ENCODE peak calls at places on chromosomes 1 and 21, in five cellular contexts. Z is K562, E is HepG2, Y is H1, W is GM12878. S is an unnamed sample.
A peak's percentile ranks its signal among the peaks of the same experiment; 100 is the strongest.

GRCh38 chr1:119859647-119860046 is 36.7 kb downstream of the ADAM30 start:
- DNase-seq in Z (peak; percentile 50), E (no peak), Y (no peak), W (no peak), S (no peak)

GRCh38 chr1:11671205-11671543 is 7.2 kb downstream of the FBXO6 start:
- DNase-seq in Z (no peak), E (no peak), Y (no peak), W (no peak), S (no peak)

GRCh38 chr21:16047857-16048256 is 318.1 kb downstream of the USP25 start:
- DNase-seq in Z (no peak), E (no peak), Y (no peak), W (no peak), S (no peak)

GRCh38 chr1:39726600-39726999 is 12.1 kb upstream of the PPIE start:
- DNase-seq in Z (no peak), E (no peak), Y (no peak), W (no peak), S (no peak)

GRCh38 chr1:180922637-180923023 is 9.9 kb downstream of the KIAA1614 start:
- DNase-seq in Z (no peak), E (no peak), Y (no peak), W (no peak), S (no peak)

GRCh38 chr1:233597489-233597901 is 16.4 kb upstream of the KCNK1 start:
- DNase-seq in Z (no peak), E (no peak), Y (no peak), W (peak; percentile 62), S (no peak)

GRCh38 chr1:14613915-14614314 is 15.4 kb downstream of the KAZN start:
- DNase-seq in Z (no peak), E (no peak), Y (no peak), W (no peak), S (no peak)

GRCh38 chr21:16942703-16943102 is 570.1 kb upstream of the CXADR start:
- DNase-seq in Z (no peak), E (peak; percentile 35), Y (peak; percentile 43), W (no peak), S (no peak)

GRCh38 chr1:62057230-62057629 is 137.4 kb upstream of the L1TD1 start:
- DNase-seq in Z (no peak), E (no peak), Y (no peak), W (no peak), S (no peak)

GRCh38 chr1:159015440-159015909 is 5.8 kb downstream of the IFI16 start:
- DNase-seq in Z (no peak), E (no peak), Y (no peak), W (peak; percentile 84), S (peak; percentile 23)

GRCh38 chr1:107247679-107248078 is 106.8 kb downstream of the NTNG1 start:
- DNase-seq in Z (no peak), E (no peak), Y (no peak), W (no peak), S (no peak)

GRCh38 chr1:208298593-208299233 is 54.5 kb upstream of the PLXNA2 start:
- DNase-seq in Z (no peak), E (no peak), Y (no peak), W (no peak), S (no peak)

GRCh38 chr1:67347688-67348472 is 40.2 kb downstream of the IL12RB2 start:
- DNase-seq in Z (peak; percentile 49), E (peak; percentile 24), Y (peak; percentile 13), W (no peak), S (no peak)

GRCh38 chr1:21200767-21201166 is 24.1 kb upstream of the EIF4G3 start:
- DNase-seq in Z (no peak), E (no peak), Y (no peak), W (no peak), S (no peak)

GRCh38 chr1:228454238-228454637 is 32.9 kb upstream of the RNF187 start:
- DNase-seq in Z (no peak), E (no peak), Y (no peak), W (no peak), S (no peak)

GRCh38 chr1:228457017-228457395 is 30.2 kb upstream of the RNF187 start:
- DNase-seq in Z (peak; percentile 56), E (no peak), Y (no peak), W (no peak), S (no peak)

GRCh38 chr1:228457396-228458176 is 29.6 kb upstream of the RNF187 start:
- DNase-seq in Z (peak; percentile 98), E (no peak), Y (peak; percentile 80), W (peak; percentile 89), S (peak; percentile 74)

GRCh38 chr1:228455715-228456114 is 31.5 kb upstream of the RNF187 start:
- DNase-seq in Z (no peak), E (no peak), Y (no peak), W (no peak), S (no peak)

GRCh38 chr1:228456252-228457016 is 30.7 kb upstream of the RNF187 start:
- DNase-seq in Z (no peak), E (no peak), Y (no peak), W (no peak), S (no peak)
- TF ChIP-seq POLR2A in Z (no peak), E (no peak), Y (no peak), W (no peak), S (no peak)

GRCh38 chr1:72119491-72119890 is 162.8 kb downstream of the NEGR1 start:
- DNase-seq in Z (no peak), E (no peak), Y (no peak), W (no peak), S (no peak)
- TF ChIP-seq TAF1 in Z (no peak), E (no peak), Y (no peak), W (no peak), S (no peak)

DNA sequence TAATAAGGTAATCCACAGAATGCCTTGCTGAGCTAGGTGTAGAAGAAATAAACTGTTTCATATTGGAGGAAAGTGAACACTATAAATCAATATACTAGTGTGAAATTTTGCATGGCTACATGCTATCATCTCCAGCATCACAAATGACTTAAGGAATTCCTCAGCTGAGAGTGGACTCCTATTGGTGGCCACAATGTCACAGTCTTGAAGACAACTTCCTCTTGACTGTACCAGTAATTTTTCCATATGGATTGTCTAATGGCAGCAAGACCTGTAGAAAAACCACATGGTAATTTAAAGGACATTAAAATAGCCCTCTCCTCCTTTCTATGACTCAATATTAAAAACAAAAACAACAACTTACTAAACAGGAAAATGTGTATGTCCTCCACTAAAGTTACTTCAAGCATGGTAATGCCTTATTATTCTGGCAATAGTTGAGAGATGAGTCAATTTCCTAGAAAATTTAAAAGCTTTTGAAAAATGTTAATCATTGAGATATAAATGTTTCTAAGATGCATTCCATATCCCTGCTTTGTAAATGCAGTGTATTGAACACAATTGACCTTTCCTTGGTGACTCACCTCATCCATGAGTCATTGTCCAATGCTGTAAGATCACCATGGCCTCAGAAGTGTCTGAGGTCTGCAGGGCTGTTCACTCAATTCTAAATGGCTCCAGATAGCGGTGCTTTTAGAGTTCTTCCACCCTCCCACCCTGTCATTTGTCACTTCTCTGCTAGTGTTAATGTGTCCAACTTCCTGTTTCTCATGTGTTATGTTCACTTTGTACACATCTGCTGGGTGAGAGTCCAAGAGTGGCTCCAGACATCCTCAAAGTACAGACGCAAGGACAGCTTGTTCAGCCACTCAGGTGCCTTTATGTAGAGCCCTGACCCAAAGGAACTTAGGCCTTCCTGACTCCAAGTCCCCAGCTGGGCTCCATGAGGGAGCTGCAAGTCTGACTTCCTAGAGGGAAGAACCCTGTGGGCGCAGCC is 32.8 kb upstream of the DNASE2B start:
- DNase-seq in Z (peak; percentile 33), E (peak; percentile 44), Y (no peak), W (no peak), S (no peak)
- TF ChIP-seq POLR2AphosphoS5 in Z (no peak), E (no peak), Y (no peak), W (no peak), S (no peak)

GRCh38 chr1:200038645-200038986 is 11.1 kb downstream of the NR5A2 start:
- DNase-seq in Z (no peak), E (no peak), Y (peak; percentile 80), W (no peak), S (no peak)

GRCh38 chr1:200037904-200038644 is 10.6 kb downstream of the NR5A2 start:
- DNase-seq in Z (no peak), E (no peak), Y (no peak), W (no peak), S (no peak)

GRCh38 chr1:200040516-200041138 is 13.1 kb downstream of the NR5A2 start:
- DNase-seq in Z (no peak), E (peak; percentile 77), Y (no peak), W (no peak), S (no peak)

GRCh38 chr1:200039849-200040479 is 12.5 kb downstream of the NR5A2 start:
- DNase-seq in Z (no peak), E (no peak), Y (no peak), W (no peak), S (no peak)

GRCh38 chr1:200038987-200039848 is 11.7 kb downstream of the NR5A2 start:
- DNase-seq in Z (no peak), E (no peak), Y (no peak), W (no peak), S (no peak)
- TF ChIP-seq POLR2A in Z (no peak), E (no peak), Y (no peak), W (no peak), S (no peak)

GRCh38 chr21:19130379-19131028 is 726.9 kb upstream of the TMPRSS15 start:
- DNase-seq in Z (no peak), E (no peak), Y (no peak), W (no peak), S (no peak)
- TF ChIP-seq TAF1 in Z (no peak), E (no peak), Y (no peak), W (no peak), S (no peak)

DNA sequence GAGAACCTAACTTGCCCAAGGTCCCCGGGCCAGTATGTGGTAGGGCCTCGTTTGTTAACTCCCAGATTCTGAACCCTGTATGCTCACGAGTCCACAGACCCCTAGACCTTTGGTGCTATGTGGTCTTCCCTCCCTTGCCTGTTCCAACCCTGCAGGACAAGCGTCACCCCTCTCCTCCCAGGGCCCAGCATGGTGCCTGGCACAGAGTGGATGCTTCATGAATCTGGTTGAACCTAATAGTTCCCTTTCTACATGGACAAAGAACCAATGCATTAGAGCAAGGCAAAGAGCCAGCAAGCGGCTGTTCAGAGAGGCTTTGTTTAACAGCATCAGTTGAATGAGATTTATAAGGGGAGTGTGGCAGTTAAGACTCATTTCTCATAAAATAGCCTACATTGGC is 15.0 kb downstream of the SLC26A9 start:
- DNase-seq in Z (no peak), E (no peak), Y (no peak), W (no peak), S (no peak)
- TF ChIP-seq POLR2AphosphoS5 in Z (no peak), E (no peak), Y (no peak), W (no peak), S (no peak)

GRCh38 chr1:234969630-234970370 is 158.8 kb downstream of the TOMM20 start:
- DNase-seq in Z (no peak), E (no peak), Y (no peak), W (no peak), S (no peak)

GRCh38 chr1:234972411-234973191 is 156.0 kb downstream of the TOMM20 start:
- DNase-seq in Z (no peak), E (no peak), Y (no peak), W (no peak), S (no peak)

GRCh38 chr1:234970371-234970730 is 158.3 kb downstream of the TOMM20 start:
- DNase-seq in Z (no peak), E (no peak), Y (no peak), W (no peak), S (no peak)

GRCh38 chr1:234971586-234972297 is 156.9 kb downstream of the TOMM20 start:
- DNase-seq in Z (no peak), E (no peak), Y (no peak), W (peak; percentile 90), S (no peak)

GRCh38 chr1:234970731-234971476 is 157.7 kb downstream of the TOMM20 start:
- DNase-seq in Z (no peak), E (peak; percentile 81), Y (peak; percentile 57), W (no peak), S (no peak)
- TF ChIP-seq POLR2A in Z (no peak), E (no peak), Y (peak; percentile 58), W (peak; percentile 31), S (no peak)

GRCh38 chr1:65791396-65791795 is 1.3 kb upstream of the PDE4B start:
- DNase-seq in Z (no peak), E (no peak), Y (no peak), W (no peak), S (no peak)
- TF ChIP-seq TAF1 in Z (no peak), E (no peak), Y (no peak), W (no peak), S (no peak)